ENCODE peak calls at places on chromosomes 2 and 18, in six cellular contexts. U is A673; E is tibial artery; S is effector memory CD4-positive, alpha-beta T cell; I is kidney; T is upper lobe of right lung. A is an unnamed sample.

GRCh38 chr2:47272031-47272864 is 117.1 kb upstream of the STPG4 start:
- DNase-seq in U (peak; percentile 55), E (peak; percentile 43), S (peak; percentile 25), I (peak; percentile 95), T (peak; percentile 90), A (peak; percentile 46)

GRCh38 chr2:140808816-140809215 is 1322.0 kb downstream of the LRP1B start:
- DNase-seq in U (peak; percentile 35), E (no peak), S (no peak), I (no peak), T (no peak), A (no peak)

GRCh38 chr2:207692206-207693065 is 19.0 kb upstream of the CCNYL1 start:
- DNase-seq in U (peak; percentile 64), E (no peak), S (no peak), I (no peak), T (peak; percentile 73), A (no peak)

GRCh38 chr2:106956879-106957278 is 70.9 kb upstream of the ST6GAL2 start:
- DNase-seq in U (peak; percentile 5), E (no peak), S (no peak), I (no peak), T (no peak), A (no peak)

GRCh38 chr18:58669731-58670379 is 1.4 kb upstream of the MALT1 start:
- DNase-seq in U (peak; percentile 54), E (no peak), S (no peak), I (no peak), T (no peak), A (no peak)

GRCh38 chr2:241399941-241400922 is 44.1 kb downstream of the FARP2 start:
- DNase-seq in U (no peak), E (no peak), S (no peak), I (no peak), T (peak; percentile 40), A (no peak)

GRCh38 chr2:236863729-236864126 is 222.0 kb upstream of the COPS8 start:
- DNase-seq in U (no peak), E (no peak), S (no peak), I (no peak), T (no peak), A (no peak)

GRCh38 chr2:188997276-188997675 is 23.1 kb downstream of the COL3A1 start:
- DNase-seq in U (no peak), E (no peak), S (no peak), I (no peak), T (no peak), A (no peak)

GRCh38 chr2:15673919-15674636 is 82.4 kb downstream of the DDX1 start:
- DNase-seq in U (no peak), E (no peak), S (no peak), I (peak; percentile 81), T (no peak), A (no peak)

GRCh38 chr2:129085386-129085785 is 766.7 kb upstream of the HS6ST1 start:
- DNase-seq in U (no peak), E (no peak), S (no peak), I (no peak), T (no peak), A (no peak)

GRCh38 chr2:16238001-16238755 is 297.8 kb downstream of the MYCN start:
- DNase-seq in U (no peak), E (no peak), S (no peak), I (peak; percentile 24), T (no peak), A (no peak)

DNA sequence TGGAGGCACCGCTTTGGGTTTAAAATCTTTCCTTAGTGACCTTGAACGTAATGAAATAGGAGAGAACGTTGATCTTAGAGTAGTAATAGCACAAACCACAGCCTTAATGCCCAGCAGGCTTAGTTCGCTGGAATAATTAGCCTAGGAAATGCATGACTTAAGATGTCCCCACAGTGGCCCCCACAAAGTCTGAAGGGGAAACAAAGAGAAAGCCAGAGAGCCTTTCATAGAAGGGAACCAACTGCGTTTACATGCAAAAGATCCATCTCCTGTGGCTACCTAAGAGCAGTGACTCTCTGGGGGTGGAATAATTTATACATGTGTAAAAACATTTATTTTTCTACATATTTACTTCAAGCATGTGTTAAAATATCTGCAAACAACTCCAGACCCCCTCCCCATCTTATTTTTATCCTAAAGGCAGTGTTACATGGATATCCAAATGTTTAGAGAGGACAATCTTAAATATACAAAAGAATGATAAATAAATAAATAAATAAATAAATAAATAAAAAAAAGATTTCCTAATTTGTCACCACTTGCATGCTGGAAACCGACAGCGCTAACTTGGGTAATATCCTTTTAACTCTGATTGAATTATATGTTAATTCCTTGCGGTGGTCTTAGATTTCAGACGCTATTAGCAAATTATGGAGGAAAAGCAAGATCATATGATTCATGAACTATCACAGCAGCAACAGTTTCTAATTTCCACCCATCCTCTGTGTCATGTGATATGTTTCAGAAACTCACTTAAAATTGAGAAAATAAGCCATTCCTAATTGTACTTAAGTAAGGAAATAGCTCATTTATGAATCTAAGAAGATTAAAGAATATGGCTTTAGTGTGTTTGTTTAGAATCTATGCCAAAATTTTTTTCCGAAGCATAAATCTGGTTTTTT is 23.4 kb upstream of the CYP1B1 start:
- DNase-seq in U (peak; percentile 31), E (no peak), S (no peak), I (no peak), T (no peak), A (no peak)
- H3K4me1 ChIP-seq in U (peaks cover 51% of the 10 kb centered on the region), E (peaks cover 10% of the 10 kb centered on the region), S (no peaks in the 10 kb centered on the region), I (peaks cover 16% of the 10 kb centered on the region), T (peaks cover 44% of the 10 kb centered on the region), A (peaks cover 4% of the 10 kb centered on the region)

GRCh38 chr2:127074358-127074757 is 32.6 kb downstream of the BIN1 start:
- DNase-seq in U (no peak), E (no peak), S (no peak), I (no peak), T (no peak), A (no peak)

GRCh38 chr2:127070221-127070620 is 36.7 kb downstream of the BIN1 start:
- DNase-seq in U (no peak), E (no peak), S (no peak), I (no peak), T (no peak), A (no peak)

GRCh38 chr2:127072970-127073369 is 34.0 kb downstream of the BIN1 start:
- DNase-seq in U (no peak), E (no peak), S (no peak), I (no peak), T (no peak), A (no peak)

GRCh38 chr2:127071901-127072328 is 35.0 kb downstream of the BIN1 start:
- DNase-seq in U (no peak), E (no peak), S (no peak), I (no peak), T (no peak), A (no peak)

DNA sequence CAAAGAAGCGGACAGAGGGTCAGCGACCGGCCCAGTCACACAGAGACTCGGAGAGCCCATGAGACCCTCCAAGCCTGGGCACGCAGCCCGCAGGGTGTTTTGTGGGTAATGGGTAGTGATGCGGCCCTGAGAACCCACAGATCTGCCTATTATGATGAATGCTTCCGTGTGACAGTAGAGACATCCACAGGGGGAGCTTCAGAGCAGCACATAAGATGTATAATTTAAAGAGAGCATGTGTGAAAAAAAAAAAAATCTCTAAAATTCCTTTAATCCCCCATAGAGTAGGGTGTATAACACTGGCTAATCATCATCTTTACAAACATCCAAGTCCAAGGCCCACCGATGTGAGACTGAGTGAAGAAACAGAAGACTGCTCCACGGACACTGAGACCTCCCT is 34.6 kb downstream of the BIN1 start:
- DNase-seq in U (no peak), E (no peak), S (no peak), I (no peak), T (no peak), A (no peak)
- H3K4me1 ChIP-seq in U (no peaks in the 10 kb centered on the region), E (no peaks in the 10 kb centered on the region), S (peaks cover 4% of the 10 kb centered on the region), I (peaks cover 7% of the 10 kb centered on the region), T (peaks cover 6% of the 10 kb centered on the region), A (no peaks in the 10 kb centered on the region)

GRCh38 chr18:62386616-62387015 is 61.5 kb downstream of the TNFRSF11A start:
- DNase-seq in U (no peak), E (no peak), S (no peak), I (no peak), T (no peak), A (no peak)

GRCh38 chr18:62389761-62390481 is 64.8 kb downstream of the TNFRSF11A start:
- DNase-seq in U (no peak), E (no peak), S (no peak), I (no peak), T (no peak), A (no peak)

GRCh38 chr18:62387257-62387656 is 62.1 kb downstream of the TNFRSF11A start:
- DNase-seq in U (no peak), E (no peak), S (no peak), I (no peak), T (no peak), A (no peak)

GRCh38 chr18:62386091-62386490 is 61.0 kb downstream of the TNFRSF11A start:
- DNase-seq in U (no peak), E (no peak), S (no peak), I (no peak), T (no peak), A (no peak)

DNA sequence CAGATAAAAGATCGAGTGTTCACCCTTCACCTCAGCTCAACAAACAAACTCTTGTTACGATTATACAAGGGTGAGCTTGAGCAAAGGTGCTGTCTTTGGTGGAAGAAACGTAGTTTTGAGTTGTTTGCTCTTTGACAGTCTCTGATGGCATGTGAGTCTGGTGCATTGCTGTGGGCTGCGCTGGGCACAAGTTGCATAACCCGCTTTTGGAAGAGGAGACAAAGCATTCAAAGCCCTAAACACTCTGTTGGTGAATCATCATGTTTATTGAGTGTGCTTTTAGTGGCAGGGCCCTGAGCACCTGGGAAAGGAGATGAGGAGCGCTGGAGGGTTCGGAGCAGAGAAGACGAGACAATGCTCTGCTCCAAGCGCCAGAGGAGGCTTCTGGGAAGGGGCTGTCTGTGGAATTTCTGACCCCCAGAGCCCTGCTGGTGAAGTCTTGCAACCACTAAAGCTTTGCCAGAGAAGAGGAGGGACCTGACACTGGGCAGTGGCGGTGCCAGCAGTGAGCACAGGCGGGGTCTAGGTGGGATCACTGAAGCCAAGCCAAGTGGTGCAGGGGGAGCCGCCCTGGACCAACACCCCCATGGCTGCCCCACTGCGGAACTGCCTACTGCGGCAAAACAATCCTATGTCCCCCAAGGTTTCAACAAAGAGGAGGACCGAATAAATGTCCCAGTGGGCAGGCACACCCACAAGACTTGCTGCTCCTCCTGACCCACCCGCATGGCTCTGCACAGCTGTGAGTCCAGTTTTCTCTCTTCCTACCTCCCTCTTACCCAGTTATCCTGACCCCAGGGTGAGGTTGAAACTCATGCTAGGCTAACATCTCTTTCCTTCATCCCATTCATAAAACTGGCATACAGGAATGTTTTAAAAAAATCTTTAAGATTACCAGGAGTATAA is 64.0 kb downstream of the TNFRSF11A start:
- DNase-seq in U (no peak), E (no peak), S (no peak), I (no peak), T (no peak), A (no peak)
- H3K4me1 ChIP-seq in U (peaks cover 8% of the 10 kb centered on the region), E (no peaks in the 10 kb centered on the region), S (no peaks in the 10 kb centered on the region), I (no peaks in the 10 kb centered on the region), T (no peaks in the 10 kb centered on the region), A (no peaks in the 10 kb centered on the region)

DNA sequence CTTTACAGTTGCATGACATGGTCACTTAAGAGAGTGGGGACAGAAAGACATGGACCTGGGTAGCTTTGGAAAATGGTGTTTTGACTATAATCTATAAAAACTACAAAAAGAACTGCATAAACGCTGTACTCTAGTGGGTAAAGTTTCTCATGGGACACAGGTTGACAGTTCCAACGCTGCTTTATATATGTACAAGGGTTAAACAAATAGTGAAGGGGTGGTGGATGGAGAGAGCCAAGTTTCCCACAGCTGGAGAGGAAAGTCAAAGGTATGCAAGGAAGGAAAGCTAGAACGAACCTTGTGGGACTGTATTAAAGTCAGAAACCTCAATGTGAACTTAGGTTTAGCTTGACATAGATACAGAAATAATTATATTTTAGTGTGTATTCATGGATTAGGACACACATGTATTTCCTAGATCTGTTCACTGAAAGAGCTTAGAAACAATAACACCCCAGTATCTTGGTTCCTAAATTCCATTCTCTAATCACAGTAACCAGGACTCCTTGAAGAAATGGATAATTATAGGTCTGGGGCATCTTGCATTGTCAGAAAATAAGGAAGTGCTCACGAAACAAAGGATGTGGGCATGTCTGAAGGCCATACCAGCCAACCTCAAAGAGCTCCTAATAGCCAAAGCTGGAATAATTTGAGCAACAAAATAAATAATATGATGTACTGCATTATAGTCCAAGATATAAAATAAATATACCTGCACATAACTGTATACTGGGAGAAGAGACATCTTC is 28.8 kb downstream of the TANC1 start:
- DNase-seq in U (no peak), E (no peak), S (no peak), I (no peak), T (no peak), A (no peak)
- H3K4me1 ChIP-seq in U (peaks cover 17% of the 10 kb centered on the region), E (peaks cover 69% of the 10 kb centered on the region), S (no peaks in the 10 kb centered on the region), I (peaks cover 5% of the 10 kb centered on the region), T (peaks cover 39% of the 10 kb centered on the region), A (peaks cover 9% of the 10 kb centered on the region)